ENCODE peak calls at places on chromosome 12, in five cellular contexts. P is CD8-positive, alpha-beta T cell; W is breast epithelium; E is adrenal gland; K is A549. Q is an unnamed sample. For H3K4me1, the result is how much of the 10 kb centered on the place peaks cover.

GRCh38 chr12:95205685-95206084 is 11.6 kb downstream of the FGD6 start:
- DNase-seq in E (peak), K (peak), W (no peak), P (no peak), Q (peak)

GRCh38 chr12:42705863-42706262 is 116.3 kb upstream of the PRICKLE1 start:
- DNase-seq in K (no peak), P (no peak), E (peak), W (no peak), Q (peak)

GRCh38 chr12:107200394-107200793 is 107.0 kb upstream of the CRY1 start:
- DNase-seq in P (no peak), K (peak), W (no peak), E (no peak), Q (no peak)

GRCh38 chr12:132710062-132710421 is 600 bp upstream of the PGAM5 start:
- DNase-seq in K (no peak), P (no peak), E (no peak), W (no peak), Q (peak)

GRCh38 chr12:96070670-96071279 is 35.4 kb upstream of the LTA4H start:
- DNase-seq in W (no peak), E (no peak), K (no peak), P (no peak), Q (no peak)

GRCh38 chr12:14454098-14454907 is 88.8 kb downstream of the ATF7IP start:
- DNase-seq in P (no peak), E (no peak), K (peak), W (no peak), Q (peak)

GRCh38 chr12:123388218-123388947 is 4.5 kb downstream of the KMT5A start:
- DNase-seq in K (peak), P (peak), E (peak), W (peak), Q (peak)

GRCh38 chr12:105342464-105342863 is 12.0 kb downstream of the C12orf75 start:
- DNase-seq in E (no peak), W (no peak), K (no peak), P (no peak), Q (no peak)

GRCh38 chr12:107344035-107344808 is 250.9 kb upstream of the CRY1 start:
- DNase-seq in P (no peak), K (peak), E (no peak), W (no peak), Q (no peak)

GRCh38 chr12:97595936-97596335 is 133.3 kb downstream of the RMST start:
- DNase-seq in E (no peak), P (no peak), K (no peak), W (no peak), Q (no peak)

GRCh38 chr12:106133136-106134087 is 5.3 kb downstream of the NUAK1 start:
- DNase-seq in K (peak), P (no peak), E (no peak), W (no peak), Q (no peak)

GRCh38 chr12:78671295-78671694 is 193.3 kb upstream of the SYT1 start:
- DNase-seq in P (no peak), E (no peak), W (no peak), K (no peak), Q (no peak)

GRCh38 chr12:20885116-20885515 is 74.6 kb downstream of the SLCO1B3 start:
- DNase-seq in P (no peak), E (no peak), K (no peak), W (no peak), Q (no peak)

GRCh38 chr12:4584281-4584680 is 22.3 kb downstream of the DYRK4 start:
- DNase-seq in W (no peak), E (no peak), P (no peak), K (no peak), Q (no peak)

GRCh38 chr12:78674311-78675085 is 190.1 kb upstream of the SYT1 start:
- DNase-seq in K (no peak), E (no peak), P (no peak), W (no peak), Q (no peak)

GRCh38 chr12:110270125-110270962 is 10.7 kb upstream of the ATP2A2 start:
- DNase-seq in W (no peak), K (peak), E (peak), P (no peak), Q (peak)

GRCh38 chr12:109310247-109311125 is 1.4 kb upstream of the FOXN4 start:
- DNase-seq in W (no peak), E (no peak), K (no peak), P (no peak), Q (peak)

GRCh38 chr12:17204289-17205054 is 598.5 kb upstream of the LMO3 start:
- DNase-seq in P (no peak), E (no peak), K (no peak), W (no peak), Q (no peak)

GRCh38 chr12:120072472-120072871 is 44.1 kb downstream of the RAB35 start:
- DNase-seq in W (no peak), K (no peak), E (no peak), P (no peak), Q (no peak)

GRCh38 chr12:46841891-46842290 is 16.1 kb upstream of the SLC38A4 start:
- DNase-seq in P (no peak), E (no peak), K (no peak), W (no peak), Q (no peak)

GRCh38 chr12:22835431-22835830 is 210.5 kb downstream of the ETNK1 start:
- DNase-seq in K (no peak), W (no peak), P (no peak), E (no peak), Q (no peak)

GRCh38 chr12:19970826-19971225 is 397.5 kb upstream of the PDE3A start:
- DNase-seq in E (no peak), K (no peak), P (no peak), W (no peak), Q (no peak)

GRCh38 chr12:31899136-31899535 is 60.1 kb upstream of the RESF1 start:
- DNase-seq in P (no peak), K (no peak), E (no peak), W (no peak), Q (no peak)

GRCh38 chr12:16893426-16893825 is 287.5 kb upstream of the LMO3 start:
- DNase-seq in P (no peak), K (no peak), W (no peak), E (no peak), Q (no peak)

GRCh38 chr12:48349471-48349870 is 1.2 kb downstream of the ZNF641 start:
- DNase-seq in K (no peak), W (no peak), P (no peak), E (no peak), Q (peak)

GRCh38 chr12:76284816-76285750 is 63.1 kb downstream of the BBS10 start:
- DNase-seq in E (no peak), K (no peak), P (no peak), W (no peak), Q (no peak)

GRCh38 chr12:63894132-63894531 is 49.6 kb downstream of the SRGAP1 start:
- DNase-seq in E (no peak), K (no peak), W (no peak), P (no peak), Q (no peak)

GRCh38 chr12:19576421-19576925 is 137.2 kb downstream of the AEBP2 start:
- DNase-seq in E (no peak), P (no peak), K (no peak), W (no peak), Q (no peak)

GRCh38 chr12:47414511-47414910 is 291.3 kb downstream of the RPAP3 start:
- DNase-seq in E (no peak), P (no peak), W (no peak), K (no peak), Q (no peak)

GRCh38 chr12:91685917-91686316 is 459.7 kb downstream of the BTG1 start:
- DNase-seq in W (no peak), K (peak), E (no peak), P (no peak), Q (no peak)

GRCh38 chr12:124764451-124764850 is 99.2 kb downstream of the SCARB1 start:
- DNase-seq in E (no peak), W (no peak), P (no peak), K (no peak), Q (peak)

GRCh38 chr12:130104114-130104513 is 58.1 kb upstream of the FZD10 start:
- DNase-seq in P (no peak), K (no peak), W (no peak), E (no peak), Q (no peak)

GRCh38 chr12:68326720-68327119 is 5.4 kb downstream of the MDM1 start:
- DNase-seq in E (no peak), W (no peak), P (no peak), K (no peak), Q (no peak)

GRCh38 chr12:108191086-108191485 is 62.0 kb downstream of the WSCD2 start:
- DNase-seq in W (no peak), K (no peak), P (no peak), E (no peak), Q (no peak)

DNA sequence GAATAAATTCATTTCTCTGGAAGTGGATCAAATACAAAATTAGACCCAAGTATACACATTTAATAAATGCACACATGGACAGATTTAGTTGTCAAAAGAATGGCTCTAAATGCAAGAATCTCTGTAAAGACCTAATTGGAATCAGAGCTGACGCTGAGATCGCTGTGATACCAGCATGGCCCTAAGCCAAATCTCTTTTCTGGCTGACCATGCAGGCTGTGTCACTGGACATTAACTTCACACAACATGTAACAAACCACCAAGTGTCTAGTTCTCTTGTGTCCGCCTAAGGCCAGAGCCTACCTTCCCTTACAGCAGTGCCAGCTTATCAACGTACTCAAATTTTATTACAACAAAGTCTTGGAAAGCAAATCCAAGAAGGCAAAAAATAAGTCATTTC is 127.5 kb downstream of the MED13L start:
- DNase-seq in E (peak), K (no peak), W (no peak), P (no peak), Q (no peak)
- H3K4me1 ChIP-seq in E (under half), K (half or more), W (under half), P (under half), Q (under half)

GRCh38 chr12:114414031-114414865 is 8.3 kb upstream of the TBX5 start:
- DNase-seq in P (no peak), W (no peak), K (no peak), E (no peak), Q (no peak)
- H3K4me3 ChIP-seq in P (no peak), W (peak), K (no peak), E (no peak), Q (no peak)

DNA sequence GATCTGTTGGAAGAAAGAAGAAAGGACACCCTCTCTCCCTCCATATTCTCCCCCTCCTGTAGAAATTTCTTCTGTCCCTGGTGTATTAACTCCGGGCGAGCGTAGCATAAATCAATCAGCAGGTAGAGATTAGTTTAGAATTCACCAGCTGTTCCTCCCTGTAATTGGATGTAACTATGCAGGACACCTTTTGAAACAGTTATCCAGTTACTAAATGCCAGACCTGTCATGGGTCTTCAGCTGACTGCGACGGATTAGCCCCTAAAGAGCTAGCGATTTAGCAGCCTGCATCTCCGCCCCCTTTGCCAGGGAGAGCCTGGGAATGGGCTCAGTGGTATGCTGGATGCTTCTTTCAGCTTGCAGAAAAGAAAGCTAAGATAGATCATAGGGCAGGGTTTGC is 16.4 kb downstream of the COPZ1 start:
- DNase-seq in E (no peak), P (no peak), K (no peak), W (no peak), Q (no peak)
- TF ChIP-seq CTCF in E (no peak), P (no peak), K (no peak), W (no peak), Q (no peak)

GRCh38 chr12:1795785-1796514 is 24.4 kb upstream of the LRTM2 start:
- DNase-seq in P (peak), E (peak), K (peak), W (peak), Q (peak)
- H3K4me1 ChIP-seq in P (under half), E (under half), K (under half), W (under half), Q (under half)

DNA sequence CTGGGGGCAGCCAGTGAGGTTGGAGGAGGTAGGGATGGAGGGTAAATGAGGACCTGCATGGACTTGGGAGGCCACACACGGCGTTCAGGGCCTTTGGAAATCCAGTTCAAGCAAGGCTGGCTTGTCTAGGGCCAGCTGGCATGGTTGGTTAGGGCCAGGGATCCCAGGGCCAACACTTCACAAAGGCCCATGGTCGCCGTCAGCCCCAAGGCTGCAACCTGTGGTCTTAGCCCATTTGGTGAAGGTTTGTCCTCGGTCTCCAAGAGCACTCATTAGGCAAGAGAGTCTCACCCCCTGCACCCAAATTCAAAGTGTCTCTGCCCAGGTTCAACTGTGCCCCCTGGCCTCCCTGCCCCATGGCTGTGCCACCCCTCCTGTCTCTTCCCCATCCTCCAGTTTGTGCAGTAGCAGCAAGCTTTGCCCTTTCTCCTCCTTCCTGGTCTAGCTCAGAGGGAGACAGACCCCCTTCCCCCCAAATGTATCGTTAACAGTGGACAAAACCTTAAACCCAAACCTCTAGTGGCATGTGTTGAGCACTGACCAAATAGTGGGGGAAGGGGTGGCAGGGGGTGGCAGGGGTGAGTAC is 94.1 kb downstream of the NINJ2 start:
- DNase-seq in E (no peak), K (no peak), P (no peak), W (no peak), Q (no peak)
- H3K4me3 ChIP-seq in E (no peak), K (peak), P (peak), W (peak), Q (no peak)

GRCh38 chr12:79933580-79934264 is 1.2 kb downstream of the PPP1R12A start:
- DNase-seq in E (no peak), W (no peak), K (no peak), P (peak), Q (peak)

GRCh38 chr12:79935624-79936040 is 735 bp upstream of the PPP1R12A start:
- DNase-seq in K (no peak), W (no peak), E (no peak), P (no peak), Q (no peak)

GRCh38 chr12:79936670-79937069 is 1.8 kb upstream of the PPP1R12A start:
- DNase-seq in K (no peak), W (no peak), E (no peak), P (no peak), Q (no peak)

GRCh38 chr12:79934309-79935020 is 432 bp downstream of the PPP1R12A start:
- DNase-seq in P (no peak), W (peak), K (peak), E (peak), Q (peak)

DNA sequence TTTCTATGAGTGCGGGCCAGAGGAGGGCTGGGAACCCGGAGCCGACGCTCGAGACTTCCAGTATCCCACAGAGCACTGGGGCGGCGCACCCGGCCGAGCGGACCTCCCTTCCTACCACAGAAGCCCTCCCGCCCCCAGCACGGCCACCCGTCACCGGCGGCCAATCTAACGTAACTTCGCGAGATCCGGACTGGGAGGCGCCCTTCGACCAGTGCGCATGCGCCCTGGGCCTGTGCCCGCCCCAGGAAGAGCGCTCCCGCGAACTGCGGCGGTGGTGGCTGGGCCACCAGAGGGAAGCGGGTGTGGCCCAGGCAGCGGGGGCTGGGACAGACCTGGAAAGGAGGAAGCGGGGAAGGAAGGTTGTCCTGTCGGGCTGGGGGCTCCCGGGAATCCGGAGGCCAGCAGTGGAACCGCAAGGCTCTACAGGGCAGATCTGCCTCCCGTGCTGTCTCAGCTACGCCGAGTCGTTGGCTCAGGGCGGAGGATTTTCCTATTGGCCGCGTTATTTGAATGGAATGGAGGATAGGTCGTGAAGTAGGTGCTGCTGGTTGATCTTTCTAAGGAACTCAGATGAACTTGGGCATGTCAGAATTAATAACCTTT is at the start of gene PPP1R12A:
- DNase-seq in E (peak), K (peak), W (peak), P (peak), Q (peak)
- TF ChIP-seq CTCF in E (peak), K (no peak), W (no peak), P (no peak), Q (peak)

GRCh38 chr12:93378373-93379310 is 917 bp downstream of the NUDT4 start:
- DNase-seq in W (no peak), P (peak), K (peak), E (peak), Q (peak)
- H3K4me1 ChIP-seq in W (under half), P (under half), K (under half), E (under half), Q (under half)

Q was measured in testis.